ENCODE peak calls at places on chromosomes 16 and 17, in six cellular contexts. N, D, M, U, V and Q are unnamed samples.

GRCh38 chr16:13316008-13316407 is 414.6 kb downstream of the SHISA9 start:
- DNase-seq in M (no peak), N (no peak), U (no peak), V (peak; percentile 61), D (no peak), Q (no peak)

GRCh38 chr16:86514656-86515376 is 4.5 kb downstream of the FOXF1 start:
- DNase-seq in U (no peak), D (no peak), M (no peak), N (no peak), V (no peak), Q (no peak)

GRCh38 chr16:74984194-74984669 is 691 bp downstream of the WDR59 start:
- DNase-seq in D (no peak), V (no peak), U (no peak), N (peak; percentile 16), M (no peak), Q (no peak)

GRCh38 chr16:67164599-67165061 is at the start of gene HSF4:
- DNase-seq in M (no peak), D (peak; percentile 59), N (no peak), V (no peak), U (peak; percentile 61), Q (peak; percentile 61)

GRCh38 chr17:61809816-61810392 is 53.4 kb downstream of the BRIP1 start:
- DNase-seq in V (peak; percentile 55), U (no peak), D (no peak), M (no peak), N (no peak), Q (no peak)

GRCh38 chr17:8333281-8333680 is 6.4 kb upstream of the ODF4 start:
- DNase-seq in M (no peak), V (no peak), U (no peak), D (no peak), N (no peak), Q (no peak)

GRCh38 chr16:9123871-9124270 is 32.4 kb downstream of the HAPSTR1 start:
- DNase-seq in D (no peak), V (no peak), U (peak; percentile 72), M (no peak), N (no peak), Q (peak; percentile 94)

GRCh38 chr16:68486671-68487495 is 38.6 kb upstream of the SMPD3 start:
- DNase-seq in V (no peak), D (peak; percentile 45), M (no peak), U (no peak), N (no peak), Q (peak; percentile 94)

GRCh38 chr16:241866-242265 is 7.2 kb downstream of the FAM234A start:
- DNase-seq in M (no peak), U (no peak), D (no peak), V (no peak), N (no peak), Q (peak; percentile 69)

GRCh38 chr17:80481284-80482057 is 5.1 kb upstream of the NPTX1 start:
- DNase-seq in N (no peak), M (no peak), V (no peak), U (no peak), D (peak; percentile 77), Q (peak; percentile 44)

GRCh38 chr16:81831722-81832126 is 52.6 kb downstream of the PLCG2 start:
- DNase-seq in M (no peak), N (peak; percentile 67), D (no peak), U (peak; percentile 71), V (peak; percentile 20), Q (peak; percentile 39)

GRCh38 chr17:83094291-83094690 is 14.9 kb downstream of the METRNL start:
- DNase-seq in D (no peak), V (no peak), N (no peak), U (no peak), M (no peak), Q (no peak)

GRCh38 chr17:82949361-82949760 is 109.5 kb upstream of the ZNF750 start:
- DNase-seq in U (no peak), M (no peak), D (no peak), V (no peak), N (no peak), Q (no peak)

DNA sequence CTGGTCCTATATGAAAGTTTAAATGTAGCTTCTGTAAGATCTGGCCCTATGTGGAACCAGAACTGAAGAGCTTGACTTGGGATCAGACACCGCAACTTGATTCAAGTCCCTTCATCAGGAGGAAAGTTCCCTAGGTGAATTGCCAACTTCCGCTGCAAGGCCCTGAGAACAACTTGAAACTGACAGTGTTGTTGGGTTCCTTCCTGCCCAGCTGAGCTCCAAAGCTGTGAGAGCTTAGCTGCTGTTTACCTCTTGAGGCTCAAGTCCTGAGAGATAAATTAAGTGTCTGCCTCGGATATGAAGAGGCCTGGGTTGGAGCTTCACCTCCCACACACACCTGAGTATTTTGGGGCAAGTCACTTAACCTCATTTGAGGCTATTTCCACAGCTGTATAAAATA is 44.7 kb downstream of the REXO5 start:
- DNase-seq in U (no peak), M (no peak), V (no peak), D (no peak), N (no peak), Q (no peak)
- H3K27ac ChIP-seq in U (peak overlapping the region; percentile 92), M (peak overlapping the region; percentile 83), V (no peak overlapping the region), D (peak overlapping the region; percentile 68), N (no peak overlapping the region), Q (peak overlapping the region; percentile 71)

DNA sequence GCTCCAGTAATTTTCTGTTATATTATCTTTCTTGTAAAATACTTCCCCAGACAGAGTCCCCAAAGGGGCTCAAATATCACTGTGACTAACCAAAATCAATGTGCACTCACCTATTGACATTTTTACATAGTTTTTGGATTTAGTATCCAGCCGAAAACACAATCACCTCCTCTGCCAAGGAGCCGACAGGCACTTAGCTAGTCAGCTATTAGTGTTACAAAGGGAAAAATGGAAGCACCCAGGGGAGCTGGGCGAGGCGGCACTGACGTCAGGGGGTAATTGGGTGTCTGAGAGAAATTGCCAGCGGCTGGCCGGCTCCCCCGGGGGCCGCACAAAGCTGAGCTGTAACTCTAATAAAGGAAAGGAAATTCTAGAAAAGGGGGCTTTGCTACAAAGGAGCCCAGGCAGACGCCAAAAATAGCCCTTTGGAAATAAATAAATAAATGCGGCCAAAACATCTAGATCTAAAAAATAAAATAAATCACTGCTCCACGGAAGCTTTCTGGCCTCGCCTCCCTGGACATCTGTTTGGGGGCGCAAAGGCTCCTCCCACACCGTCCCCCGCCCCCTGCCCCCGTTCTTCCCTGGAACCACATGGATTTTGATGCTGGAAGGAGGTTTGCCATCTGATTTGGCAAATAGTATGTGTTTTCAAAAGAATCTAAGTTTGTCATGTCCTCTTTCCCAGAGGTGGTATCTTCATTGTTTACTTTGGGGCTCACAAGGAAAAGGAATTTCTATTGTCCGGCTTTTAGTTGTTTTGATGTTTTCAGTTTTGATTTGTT is 156.8 kb downstream of the ZNF423 start:
- DNase-seq in U (no peak), N (no peak), D (no peak), M (no peak), V (peak; percentile 27), Q (no peak)
- H3K4me1 ChIP-seq in U (no peaks in the 10 kb centered on the region), N (no peaks in the 10 kb centered on the region), D (peaks cover 72% of the 10 kb centered on the region), M (peaks cover 24% of the 10 kb centered on the region), V (peaks cover 36% of the 10 kb centered on the region), Q (no peaks in the 10 kb centered on the region)

GRCh38 chr17:44061446-44061845 is 5.0 kb downstream of the LSM12 start:
- DNase-seq in D (no peak), N (no peak), U (no peak), V (no peak), M (no peak), Q (no peak)
- H3K36me3 ChIP-seq in D (peaks cover 5% of the 10 kb centered on the region), N (peaks cover 3% of the 10 kb centered on the region), U (peaks cover 11% of the 10 kb centered on the region), V (peaks cover 25% of the 10 kb centered on the region), M (peaks cover 17% of the 10 kb centered on the region), Q (peaks cover 4% of the 10 kb centered on the region)

DNA sequence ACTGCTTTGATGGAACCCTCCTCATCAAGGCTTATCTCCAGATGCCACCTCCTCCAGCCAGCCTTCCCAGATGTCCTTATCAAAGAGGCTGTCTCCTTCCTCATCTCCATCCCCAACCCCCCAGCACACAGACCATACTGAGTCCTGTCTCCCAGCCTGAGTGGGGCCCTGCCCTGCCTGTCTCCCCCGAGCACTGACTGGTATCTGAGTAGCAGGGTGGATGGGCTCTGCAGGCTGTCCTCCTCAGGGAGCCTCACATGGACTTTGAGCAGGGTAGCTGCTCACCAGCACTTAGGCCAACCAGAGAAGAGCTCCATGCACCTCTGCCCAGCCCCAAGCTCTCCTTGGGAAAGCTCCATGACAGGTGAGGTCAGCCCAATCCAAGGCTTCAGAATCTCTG is 20.0 kb upstream of the ITGA3 start:
- DNase-seq in V (no peak), U (no peak), N (no peak), M (no peak), D (peak; percentile 37), Q (no peak)
- H3K27ac ChIP-seq in V (no peak overlapping the region), U (peak overlapping the region; percentile 88), N (no peak overlapping the region), M (no peak overlapping the region), D (no peak overlapping the region), Q (no peak overlapping the region)

GRCh38 chr17:957856-958421 is 21.6 kb downstream of the NXN start:
- DNase-seq in D (no peak), U (no peak), V (no peak), N (no peak), M (no peak), Q (no peak)
- H3K4me1 ChIP-seq in D (peaks cover 7% of the 10 kb centered on the region), U (peaks cover 3% of the 10 kb centered on the region), V (peaks cover 27% of the 10 kb centered on the region), N (no peaks in the 10 kb centered on the region), M (no peaks in the 10 kb centered on the region), Q (no peaks in the 10 kb centered on the region)

GRCh38 chr17:66438101-66438500 is 135.7 kb downstream of the PRKCA start:
- DNase-seq in V (no peak), U (no peak), N (no peak), M (no peak), D (no peak), Q (no peak)

GRCh38 chr17:66444001-66444400 is 141.6 kb downstream of the PRKCA start:
- DNase-seq in M (no peak), N (no peak), U (no peak), V (no peak), D (no peak), Q (no peak)

GRCh38 chr17:66437466-66438026 is 135.1 kb downstream of the PRKCA start:
- DNase-seq in N (no peak), M (no peak), V (no peak), D (no peak), U (no peak), Q (no peak)

GRCh38 chr17:66443601-66444000 is 141.2 kb downstream of the PRKCA start:
- DNase-seq in M (no peak), D (no peak), N (no peak), V (peak; percentile 56), U (no peak), Q (no peak)

DNA sequence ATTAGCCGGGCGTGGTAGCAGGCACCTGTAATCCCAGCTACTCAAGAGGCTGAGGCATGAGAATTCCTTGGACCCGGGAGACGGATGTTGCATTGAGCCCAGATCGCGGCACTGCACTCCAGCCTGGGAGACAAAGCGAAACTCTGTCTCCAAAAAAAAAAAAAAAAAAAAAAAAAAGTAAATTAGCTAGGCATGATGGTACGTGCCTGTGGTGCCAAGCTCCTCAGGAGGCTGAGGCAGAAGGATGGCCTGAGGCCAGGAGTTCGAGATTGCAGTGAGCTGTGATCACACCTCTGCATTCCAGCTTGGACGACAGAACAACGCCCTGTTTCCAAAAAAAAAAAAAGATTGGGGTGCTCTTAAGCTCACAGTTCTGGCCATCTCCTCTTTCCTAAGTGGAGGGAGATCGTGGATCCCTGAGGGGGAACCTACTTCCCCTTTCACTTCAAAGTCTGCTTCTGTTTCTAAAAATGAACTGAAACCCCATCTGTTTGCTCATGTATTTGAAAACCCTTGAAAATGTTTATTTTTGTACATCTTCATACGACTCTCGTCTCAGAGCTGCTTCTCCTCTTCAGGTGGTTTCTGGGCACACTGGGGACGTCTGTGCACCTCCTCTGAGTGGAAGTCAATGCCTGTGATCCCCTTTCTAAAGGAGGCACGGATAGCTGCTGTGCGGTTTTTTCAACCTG is 138.7 kb downstream of the PRKCA start:
- DNase-seq in U (no peak), N (no peak), M (no peak), D (no peak), V (no peak), Q (no peak)
- H3K36me3 ChIP-seq in U (no peaks in the 10 kb centered on the region), N (no peaks in the 10 kb centered on the region), M (no peaks in the 10 kb centered on the region), D (no peaks in the 10 kb centered on the region), V (no peaks in the 10 kb centered on the region), Q (no peaks in the 10 kb centered on the region)